ENCODE peak calls at places on chromosomes 11 and 22, in ten cellular contexts. A, I, Q, H, O, W, J, G, K and R are unnamed samples.

GRCh38 chr11:134393638-134394037 is 18.4 kb downstream of the B3GAT1 start:
- DNase-seq in I (peak; percentile 44), G (no peak), K (no peak), A (no peak), O (no peak), H (no peak), Q (no peak), J (no peak), W (no peak), R (no peak)

GRCh38 chr11:76668362-76669155 is 2.0 kb downstream of the LRRC32 start:
- DNase-seq in I (no peak), J (no peak), O (no peak), H (peak; percentile 39), K (peak; percentile 60), Q (no peak), G (no peak), A (no peak), W (no peak), R (peak; percentile 79)

GRCh38 chr11:31325162-31325561 is 44.4 kb downstream of the DCDC1 start:
- DNase-seq in H (no peak), A (peak; percentile 61), J (peak; percentile 57), I (no peak), G (peak; percentile 75), Q (no peak), K (peak; percentile 24), O (no peak), W (no peak), R (no peak)

GRCh38 chr11:47987781-47988180 is 7.4 kb downstream of the PTPRJ start:
- DNase-seq in K (no peak), W (no peak), O (no peak), A (no peak), H (no peak), Q (no peak), J (no peak), G (no peak), I (no peak), R (no peak)

GRCh38 chr22:36471341-36471821 is 10.1 kb downstream of the TXN2 start:
- DNase-seq in O (no peak), I (no peak), A (peak; percentile 83), Q (no peak), G (no peak), W (no peak), J (peak; percentile 57), H (no peak), K (peak; percentile 31), R (no peak)

GRCh38 chr11:12087075-12087775 is 23.2 kb upstream of the MICAL2 start:
- DNase-seq in Q (peak; percentile 73), G (no peak), A (peak; percentile 78), O (peak; percentile 47), W (peak; percentile 10), J (peak; percentile 79), H (no peak), I (no peak), K (peak; percentile 69), R (no peak)

GRCh38 chr11:1560011-1560579 is 12.0 kb downstream of the DUSP8 start:
- DNase-seq in W (no peak), A (no peak), I (no peak), H (peak; percentile 61), J (no peak), Q (no peak), O (peak; percentile 31), G (no peak), K (no peak), R (no peak)

GRCh38 chr11:106088896-106089295 is 11.4 kb downstream of the AASDHPPT start:
- DNase-seq in G (no peak), K (no peak), J (peak; percentile 32), I (no peak), A (peak; percentile 37), W (no peak), H (no peak), Q (no peak), O (no peak), R (no peak)

GRCh38 chr11:82867495-82868082 is 32.6 kb downstream of the PRCP start:
- DNase-seq in Q (peak; percentile 85), G (peak; percentile 68), I (peak; percentile 84), A (peak; percentile 89), J (peak; percentile 84), K (peak; percentile 83), W (peak; percentile 73), H (no peak), O (peak; percentile 38), R (peak; percentile 78)

GRCh38 chr22:40709752-40710413 is 30.6 kb downstream of the MCHR1 start:
- DNase-seq in K (no peak), A (no peak), Q (no peak), G (no peak), J (no peak), H (no peak), I (no peak), W (no peak), O (peak; percentile 57), R (no peak)

GRCh38 chr22:44261861-44262595 is 50.7 kb downstream of the SHISAL1 start:
- DNase-seq in W (no peak), J (no peak), Q (peak; percentile 28), O (peak; percentile 66), H (peak; percentile 54), G (no peak), K (no peak), A (no peak), I (no peak), R (no peak)

GRCh38 chr11:116958246-116958645 is 120.8 kb upstream of the APOA1 start:
- DNase-seq in G (no peak), J (no peak), O (no peak), W (no peak), Q (no peak), K (no peak), A (peak; percentile 14), H (no peak), I (no peak), R (no peak)

GRCh38 chr11:61297341-61297740 is 2.2 kb upstream of the VWCE start:
- DNase-seq in Q (no peak), A (peak; percentile 17), K (no peak), J (no peak), G (no peak), I (no peak), H (no peak), W (no peak), O (no peak), R (no peak)

GRCh38 chr11:79047356-79047755 is 393.5 kb downstream of the TENM4 start:
- DNase-seq in J (no peak), I (no peak), A (no peak), H (no peak), O (no peak), K (no peak), Q (no peak), W (no peak), G (no peak), R (no peak)

GRCh38 chr11:130979386-130979972 is 63.2 kb upstream of the SNX19 start:
- DNase-seq in O (no peak), J (peak; percentile 39), G (peak; percentile 29), Q (no peak), I (no peak), A (peak; percentile 61), K (peak; percentile 17), W (no peak), H (no peak), R (peak; percentile 30)

GRCh38 chr11:84901986-84902385 is 725.2 kb downstream of the DLG2 start:
- DNase-seq in Q (no peak), O (no peak), I (no peak), G (peak; percentile 68), W (no peak), H (no peak), A (peak; percentile 35), J (peak; percentile 71), K (no peak), R (no peak)

GRCh38 chr11:121426476-121427454 is 25.3 kb upstream of the SORL1 start:
- DNase-seq in G (no peak), O (peak; percentile 75), J (no peak), A (no peak), I (peak; percentile 73), W (no peak), H (peak; percentile 77), K (no peak), Q (peak; percentile 84), R (no peak)

GRCh38 chr22:43592470-43592869 is 180.7 kb downstream of the MPPED1 start:
- DNase-seq in G (no peak), I (peak; percentile 18), J (no peak), A (no peak), K (no peak), O (no peak), Q (no peak), H (no peak), W (no peak), R (peak; percentile 4)

GRCh38 chr11:35105319-35106063 is 33.5 kb upstream of the CD44 start:
- DNase-seq in A (no peak), I (no peak), W (no peak), H (no peak), K (no peak), O (peak; percentile 43), G (peak; percentile 35), J (no peak), Q (no peak), R (no peak)